ENCODE peak calls at places on chromosomes 16 and 17, in eight cellular contexts. One of them, this sample, is unnamed.

GRCh38 chr17:78268960-78269892 is 37.8 kb downstream of the TMEM235 start:
- DNase-seq in uterus: no peak
- DNase-seq in CD8-positive, alpha-beta T cell: no peak
- DNase-seq in neural progenitor cell: peak; percentile 43
- DNase-seq in left ventricle myocardium inferior: no peak
- DNase-seq in astrocyte: peak; percentile 71
- DNase-seq in heart left ventricle: no peak
- DNase-seq in GM23338: peak; percentile 79
- DNase-seq in this sample: no peak

GRCh38 chr16:588639-588888 is 1.3 kb upstream of the RAB40C start:
- DNase-seq in CD8-positive, alpha-beta T cell: peak; percentile 76
- DNase-seq in left ventricle myocardium inferior: no peak
- DNase-seq in heart left ventricle: no peak
- DNase-seq in GM23338: peak; percentile 78
- DNase-seq in astrocyte: peak; percentile 67
- DNase-seq in uterus: peak; percentile 42
- DNase-seq in neural progenitor cell: peak; percentile 81
- DNase-seq in this sample: no peak

GRCh38 chr17:38761612-38762011 is 9.1 kb downstream of the PSMB3 start:
- DNase-seq in heart left ventricle: no peak
- DNase-seq in uterus: no peak
- DNase-seq in GM23338: peak; percentile 81
- DNase-seq in astrocyte: no peak
- DNase-seq in CD8-positive, alpha-beta T cell: peak; percentile 49
- DNase-seq in neural progenitor cell: peak; percentile 71
- DNase-seq in left ventricle myocardium inferior: no peak
- DNase-seq in this sample: no peak

GRCh38 chr16:49635009-49635350 is 220.9 kb downstream of the ZNF423 start:
- DNase-seq in heart left ventricle: no peak
- DNase-seq in left ventricle myocardium inferior: no peak
- DNase-seq in CD8-positive, alpha-beta T cell: no peak
- DNase-seq in GM23338: no peak
- DNase-seq in uterus: no peak
- DNase-seq in astrocyte: no peak
- DNase-seq in neural progenitor cell: no peak
- DNase-seq in this sample: no peak

GRCh38 chr17:8745586-8746500 is 1.2 kb upstream of the CCDC42 start:
- DNase-seq in astrocyte: peak; percentile 29
- DNase-seq in CD8-positive, alpha-beta T cell: peak; percentile 82
- DNase-seq in left ventricle myocardium inferior: peak; percentile 75
- DNase-seq in uterus: peak; percentile 77
- DNase-seq in neural progenitor cell: peak; percentile 84
- DNase-seq in heart left ventricle: peak; percentile 69
- DNase-seq in GM23338: peak; percentile 70
- DNase-seq in this sample: peak; percentile 68

GRCh38 chr16:57147381-57148191 is 38.3 kb downstream of the PSME3IP1 start:
- DNase-seq in heart left ventricle: peak; percentile 65
- DNase-seq in astrocyte: no peak
- DNase-seq in neural progenitor cell: peak; percentile 33
- DNase-seq in uterus: no peak
- DNase-seq in CD8-positive, alpha-beta T cell: no peak
- DNase-seq in left ventricle myocardium inferior: no peak
- DNase-seq in GM23338: peak; percentile 65
- DNase-seq in this sample: no peak

GRCh38 chr16:69937465-69937951 is 13.6 kb upstream of the CLEC18A start:
- DNase-seq in astrocyte: no peak
- DNase-seq in left ventricle myocardium inferior: no peak
- DNase-seq in GM23338: peak; percentile 59
- DNase-seq in neural progenitor cell: peak; percentile 21
- DNase-seq in heart left ventricle: no peak
- DNase-seq in uterus: no peak
- DNase-seq in CD8-positive, alpha-beta T cell: no peak
- DNase-seq in this sample: no peak

GRCh38 chr17:7673239-7673638 is 14.1 kb downstream of the TP53 start:
- DNase-seq in GM23338: peak; percentile 85
- DNase-seq in astrocyte: no peak
- DNase-seq in heart left ventricle: no peak
- DNase-seq in CD8-positive, alpha-beta T cell: no peak
- DNase-seq in neural progenitor cell: peak; percentile 34
- DNase-seq in uterus: no peak
- DNase-seq in left ventricle myocardium inferior: no peak
- DNase-seq in this sample: no peak

GRCh38 chr17:33396818-33397217 is 103.7 kb upstream of the ASIC2 start:
- DNase-seq in left ventricle myocardium inferior: no peak
- DNase-seq in uterus: no peak
- DNase-seq in GM23338: no peak
- DNase-seq in astrocyte: no peak
- DNase-seq in CD8-positive, alpha-beta T cell: no peak
- DNase-seq in heart left ventricle: no peak
- DNase-seq in neural progenitor cell: no peak
- DNase-seq in this sample: no peak

GRCh38 chr17:77141846-77142449 is 1.2 kb downstream of the SEC14L1 start:
- DNase-seq in neural progenitor cell: no peak
- DNase-seq in left ventricle myocardium inferior: no peak
- DNase-seq in uterus: no peak
- DNase-seq in heart left ventricle: no peak
- DNase-seq in GM23338: no peak
- DNase-seq in CD8-positive, alpha-beta T cell: no peak
- DNase-seq in astrocyte: peak; percentile 29
- DNase-seq in this sample: no peak

GRCh38 chr16:47285001-47285400 is 141.3 kb upstream of the NETO2 start:
- DNase-seq in GM23338: no peak
- DNase-seq in neural progenitor cell: no peak
- DNase-seq in astrocyte: no peak
- DNase-seq in uterus: no peak
- DNase-seq in heart left ventricle: no peak
- DNase-seq in CD8-positive, alpha-beta T cell: no peak
- DNase-seq in left ventricle myocardium inferior: no peak
- DNase-seq in this sample: no peak

GRCh38 chr17:82529914-82530300 is 10.4 kb downstream of the FOXK2 start:
- DNase-seq in CD8-positive, alpha-beta T cell: no peak
- DNase-seq in left ventricle myocardium inferior: no peak
- DNase-seq in heart left ventricle: no peak
- DNase-seq in GM23338: no peak
- DNase-seq in neural progenitor cell: no peak
- DNase-seq in uterus: no peak
- DNase-seq in astrocyte: no peak
- DNase-seq in this sample: no peak
- H3K4me1 ChIP-seq in CD8-positive, alpha-beta T cell: peaks cover 41% of the 10 kb centered on the region
- H3K4me1 ChIP-seq in left ventricle myocardium inferior: peaks cover 98% of the 10 kb centered on the region
- H3K4me1 ChIP-seq in heart left ventricle: peaks cover 60% of the 10 kb centered on the region
- H3K4me1 ChIP-seq in GM23338: peaks cover 14% of the 10 kb centered on the region
- H3K4me1 ChIP-seq in neural progenitor cell: peaks cover 7% of the 10 kb centered on the region
- H3K4me1 ChIP-seq in uterus: peaks cover 22% of the 10 kb centered on the region
- H3K4me1 ChIP-seq in astrocyte: peaks cover 22% of the 10 kb centered on the region
- H3K4me1 ChIP-seq in this sample: peaks cover 23% of the 10 kb centered on the region

DNA sequence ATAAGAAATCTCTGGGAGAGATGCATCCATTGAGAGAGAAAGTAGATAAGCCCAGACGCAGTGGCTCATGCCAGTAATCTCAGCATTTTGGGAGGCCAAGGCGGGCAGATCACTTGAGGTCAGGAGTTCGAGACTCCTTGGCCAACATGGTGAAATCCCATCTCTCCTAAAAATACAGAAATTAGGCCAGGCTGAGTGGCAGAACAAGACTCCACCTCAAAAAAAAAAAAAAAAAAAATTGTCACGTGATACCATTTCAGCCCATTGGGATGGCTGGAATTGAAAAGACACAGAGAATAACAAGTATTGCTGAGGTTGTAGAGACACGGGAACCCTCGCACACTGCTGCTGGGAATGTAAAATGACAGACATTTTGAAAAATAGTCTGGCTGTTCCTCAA is 2.9 kb upstream of the IL32 start:
- DNase-seq in heart left ventricle: no peak
- DNase-seq in neural progenitor cell: no peak
- DNase-seq in left ventricle myocardium inferior: no peak
- DNase-seq in uterus: no peak
- DNase-seq in CD8-positive, alpha-beta T cell: no peak
- DNase-seq in GM23338: no peak
- DNase-seq in astrocyte: no peak
- DNase-seq in this sample: no peak
- H3K27ac ChIP-seq in heart left ventricle: no peak overlapping the region
- H3K27ac ChIP-seq in neural progenitor cell: no peak overlapping the region
- H3K27ac ChIP-seq in left ventricle myocardium inferior: no peak overlapping the region
- H3K27ac ChIP-seq in uterus: no peak overlapping the region
- H3K27ac ChIP-seq in CD8-positive, alpha-beta T cell: no peak overlapping the region
- H3K27ac ChIP-seq in GM23338: no peak overlapping the region
- H3K27ac ChIP-seq in astrocyte: no peak overlapping the region
- H3K27ac ChIP-seq in this sample: no peak overlapping the region

GRCh38 chr17:44360144-44360533 is 3.5 kb downstream of the FAM171A2 start:
- DNase-seq in CD8-positive, alpha-beta T cell: no peak
- DNase-seq in heart left ventricle: no peak
- DNase-seq in neural progenitor cell: no peak
- DNase-seq in uterus: no peak
- DNase-seq in GM23338: no peak
- DNase-seq in astrocyte: no peak
- DNase-seq in left ventricle myocardium inferior: no peak
- DNase-seq in this sample: no peak

GRCh38 chr17:44360826-44361225 is 2.8 kb downstream of the FAM171A2 start:
- DNase-seq in heart left ventricle: no peak
- DNase-seq in astrocyte: no peak
- DNase-seq in neural progenitor cell: peak; percentile 85
- DNase-seq in CD8-positive, alpha-beta T cell: no peak
- DNase-seq in left ventricle myocardium inferior: no peak
- DNase-seq in uterus: peak; percentile 73
- DNase-seq in GM23338: peak; percentile 69
- DNase-seq in this sample: no peak

GRCh38 chr17:44359001-44359400 is 4.7 kb downstream of the FAM171A2 start:
- DNase-seq in neural progenitor cell: no peak
- DNase-seq in astrocyte: no peak
- DNase-seq in GM23338: no peak
- DNase-seq in heart left ventricle: no peak
- DNase-seq in CD8-positive, alpha-beta T cell: no peak
- DNase-seq in uterus: no peak
- DNase-seq in left ventricle myocardium inferior: no peak
- DNase-seq in this sample: no peak

GRCh38 chr17:44358066-44358465 is 5.6 kb downstream of the FAM171A2 start:
- DNase-seq in neural progenitor cell: no peak
- DNase-seq in left ventricle myocardium inferior: no peak
- DNase-seq in GM23338: peak; percentile 38
- DNase-seq in uterus: no peak
- DNase-seq in CD8-positive, alpha-beta T cell: no peak
- DNase-seq in astrocyte: no peak
- DNase-seq in heart left ventricle: no peak
- DNase-seq in this sample: no peak

GRCh38 chr17:44359458-44360143 is 4.1 kb downstream of the FAM171A2 start:
- DNase-seq in neural progenitor cell: no peak
- DNase-seq in CD8-positive, alpha-beta T cell: no peak
- DNase-seq in heart left ventricle: no peak
- DNase-seq in GM23338: no peak
- DNase-seq in left ventricle myocardium inferior: no peak
- DNase-seq in astrocyte: no peak
- DNase-seq in uterus: no peak
- DNase-seq in this sample: no peak
- H3K4me1 ChIP-seq in neural progenitor cell: peaks cover 30% of the 10 kb centered on the region
- H3K4me1 ChIP-seq in CD8-positive, alpha-beta T cell: peaks cover 3% of the 10 kb centered on the region
- H3K4me1 ChIP-seq in heart left ventricle: peaks cover 17% of the 10 kb centered on the region
- H3K4me1 ChIP-seq in GM23338: peaks cover 26% of the 10 kb centered on the region
- H3K4me1 ChIP-seq in left ventricle myocardium inferior: peaks cover 30% of the 10 kb centered on the region
- H3K4me1 ChIP-seq in astrocyte: peaks cover 18% of the 10 kb centered on the region
- H3K4me1 ChIP-seq in uterus: peaks cover 7% of the 10 kb centered on the region
- H3K4me1 ChIP-seq in this sample: no peaks in the 10 kb centered on the region

DNA sequence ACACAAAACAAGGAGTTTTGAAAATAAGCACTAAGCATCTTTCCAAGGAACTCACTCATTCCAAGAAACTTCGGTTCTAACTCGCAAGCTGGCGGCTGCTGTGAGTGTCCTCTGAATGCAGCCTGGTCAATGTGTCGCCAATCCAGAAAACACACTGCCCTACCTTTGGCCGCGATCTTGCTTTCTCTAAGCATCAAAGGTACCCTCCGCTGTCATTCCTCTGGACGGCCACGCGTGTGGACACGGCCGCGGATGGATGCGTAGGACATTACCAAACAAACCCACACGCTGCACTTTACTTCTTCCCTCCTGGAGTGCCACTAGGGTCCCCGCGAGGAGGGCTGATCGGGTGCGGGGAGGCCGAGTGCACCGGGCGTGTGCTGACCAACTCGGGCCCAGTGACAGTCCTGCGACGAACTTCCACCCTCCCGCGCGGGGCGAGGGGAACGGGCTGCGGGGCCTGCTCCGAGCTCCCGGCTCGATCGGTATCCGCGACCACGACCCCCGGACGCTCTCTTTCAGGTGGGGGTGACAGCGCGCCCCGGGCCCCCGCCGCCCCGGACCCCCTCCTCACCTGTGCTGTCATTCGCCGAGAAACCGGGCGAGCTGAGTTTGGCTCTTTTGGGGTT is 1.1 kb downstream of the CREBBP start:
- DNase-seq in neural progenitor cell: peak; percentile 54
- DNase-seq in CD8-positive, alpha-beta T cell: no peak
- DNase-seq in astrocyte: no peak
- DNase-seq in left ventricle myocardium inferior: peak; percentile 36
- DNase-seq in heart left ventricle: peak; percentile 39
- DNase-seq in GM23338: peak; percentile 44
- DNase-seq in uterus: no peak
- DNase-seq in this sample: peak; percentile 43
- H3K27ac ChIP-seq in neural progenitor cell: no peak overlapping the region
- H3K27ac ChIP-seq in CD8-positive, alpha-beta T cell: peak overlapping the region; percentile 40
- H3K27ac ChIP-seq in astrocyte: peak overlapping the region; percentile 7
- H3K27ac ChIP-seq in left ventricle myocardium inferior: peak overlapping the region; percentile 72
- H3K27ac ChIP-seq in heart left ventricle: peak overlapping the region; percentile 62
- H3K27ac ChIP-seq in GM23338: no peak overlapping the region
- H3K27ac ChIP-seq in uterus: peak overlapping the region; percentile 99
- H3K27ac ChIP-seq in this sample: peak overlapping the region; percentile 79

DNA sequence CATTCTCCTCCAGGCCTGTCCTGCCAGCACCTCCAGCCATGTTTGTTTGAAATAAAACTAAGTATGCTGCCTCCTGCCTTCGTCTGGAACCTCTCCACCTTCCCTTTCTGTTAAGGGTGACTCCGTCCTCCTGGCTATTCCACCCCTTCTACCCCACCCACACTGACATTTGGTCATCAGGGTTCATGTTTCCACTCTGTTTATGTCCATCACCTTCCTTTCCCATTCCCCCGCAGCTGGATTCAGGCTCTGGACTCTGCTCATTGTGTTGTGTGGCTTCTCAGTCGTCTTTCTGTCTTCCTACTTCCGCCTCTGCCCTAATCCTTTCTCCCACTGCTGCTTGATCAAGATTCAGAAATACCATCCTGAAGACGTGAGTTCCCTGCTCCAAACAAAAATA is 28.6 kb downstream of the EPN2 start:
- DNase-seq in astrocyte: no peak
- DNase-seq in left ventricle myocardium inferior: no peak
- DNase-seq in heart left ventricle: no peak
- DNase-seq in neural progenitor cell: no peak
- DNase-seq in CD8-positive, alpha-beta T cell: no peak
- DNase-seq in GM23338: no peak
- DNase-seq in uterus: no peak
- DNase-seq in this sample: no peak
- H3K4me1 ChIP-seq in astrocyte: peaks cover 21% of the 10 kb centered on the region
- H3K4me1 ChIP-seq in left ventricle myocardium inferior: peaks cover 99% of the 10 kb centered on the region
- H3K4me1 ChIP-seq in heart left ventricle: peaks cover 76% of the 10 kb centered on the region
- H3K4me1 ChIP-seq in neural progenitor cell: peaks cover 19% of the 10 kb centered on the region
- H3K4me1 ChIP-seq in CD8-positive, alpha-beta T cell: no peaks in the 10 kb centered on the region
- H3K4me1 ChIP-seq in GM23338: peaks cover 15% of the 10 kb centered on the region
- H3K4me1 ChIP-seq in uterus: peaks cover 52% of the 10 kb centered on the region
- H3K4me1 ChIP-seq in this sample: no peaks in the 10 kb centered on the region

GRCh38 chr16:50743575-50744225 is 1.8 kb downstream of the CYLD start:
- DNase-seq in neural progenitor cell: no peak
- DNase-seq in left ventricle myocardium inferior: no peak
- DNase-seq in GM23338: no peak
- DNase-seq in astrocyte: no peak
- DNase-seq in heart left ventricle: no peak
- DNase-seq in uterus: no peak
- DNase-seq in CD8-positive, alpha-beta T cell: no peak
- DNase-seq in this sample: no peak
- H3K27ac ChIP-seq in neural progenitor cell: no peak overlapping the region
- H3K27ac ChIP-seq in left ventricle myocardium inferior: peak overlapping the region; percentile 17
- H3K27ac ChIP-seq in GM23338: no peak overlapping the region
- H3K27ac ChIP-seq in astrocyte: no peak overlapping the region
- H3K27ac ChIP-seq in heart left ventricle: no peak overlapping the region
- H3K27ac ChIP-seq in uterus: peak overlapping the region; percentile 92
- H3K27ac ChIP-seq in CD8-positive, alpha-beta T cell: peak overlapping the region; percentile 43
- H3K27ac ChIP-seq in this sample: peak overlapping the region; percentile 100

This sample was measured in naive thymus-derived CD4-positive, alpha-beta T cell.